ENCODE peak calls at places on chromosomes 1 and 21, in nine cellular contexts. H is Calu3; C is T-helper 22 cell; X is cortex of kidney; D is GM03348; T is AML-193; I is mammary epithelial cell; V is stimulated activated CD4-positive, alpha-beta T cell treated with anti-CD3 and anti-CD28 coated beads, TNF-alpha, amount 100 ng/mL, for 4 hours; A is astrocyte. L is an unnamed sample.

GRCh38 chr1:113760102-113760804 is 967 bp upstream of the PHTF1 start:
- DNase-seq in H (no peak), C (no peak), X (no peak), D (no peak), T (no peak), I (no peak), V (no peak), A (no peak), L (no peak)

GRCh38 chr1:157115851-157116734 is 16.5 kb upstream of the ETV3L start:
- DNase-seq in H (no peak), C (no peak), X (no peak), D (no peak), T (no peak), I (no peak), V (no peak), A (no peak), L (no peak)

GRCh38 chr1:204190212-204191211 is 5.8 kb downstream of the KISS1 start:
- DNase-seq in H (peak), C (no peak), X (no peak), D (peak), T (peak), I (no peak), V (no peak), A (peak), L (peak)

GRCh38 chr1:81706650-81707435 is 93.9 kb upstream of the ADGRL2 start:
- DNase-seq in H (no peak), C (no peak), X (no peak), D (peak), T (no peak), I (peak), V (no peak), A (peak), L (no peak)

GRCh38 chr21:29302340-29302991 is 3.7 kb downstream of the BACH1 start:
- DNase-seq in H (no peak), C (no peak), X (no peak), D (no peak), T (peak), I (peak), V (no peak), A (peak), L (no peak)

GRCh38 chr1:247530785-247531184 is 5.5 kb downstream of the OR2C3 start:
- DNase-seq in H (no peak), C (no peak), X (no peak), D (no peak), T (no peak), I (no peak), V (no peak), A (no peak), L (no peak)

GRCh38 chr1:206911064-206911663 is 10.6 kb downstream of the FCMR start:
- DNase-seq in H (peak), C (no peak), X (no peak), D (peak), T (peak), I (peak), V (no peak), A (peak), L (no peak)

GRCh38 chr1:53946252-53947171 is at the start of gene LRRC42:
- DNase-seq in H (no peak), C (peak), X (no peak), D (peak), T (no peak), I (no peak), V (peak), A (no peak), L (no peak)

GRCh38 chr1:35622510-35623171 is 18.7 kb downstream of the PSMB2 start:
- DNase-seq in H (no peak), C (no peak), X (no peak), D (no peak), T (no peak), I (no peak), V (no peak), A (no peak), L (no peak)

GRCh38 chr1:172939475-172939874 is 111.3 kb downstream of the TNFSF18 start:
- DNase-seq in H (no peak), C (no peak), X (no peak), D (no peak), T (no peak), I (no peak), V (no peak), A (no peak), L (no peak)

GRCh38 chr1:183097438-183098051 is 74.3 kb downstream of the LAMC1 start:
- DNase-seq in H (no peak), C (no peak), X (no peak), D (peak), T (no peak), I (peak), V (no peak), A (peak), L (no peak)

GRCh38 chr1:41545996-41546938 is 61.8 kb upstream of the EDN2 start:
- DNase-seq in H (no peak), C (no peak), X (no peak), D (peak), T (no peak), I (no peak), V (no peak), A (no peak), L (no peak)

GRCh38 chr1:30452170-30452569 is 271.2 kb downstream of the MATN1 start:
- DNase-seq in H (no peak), C (no peak), X (no peak), D (no peak), T (no peak), I (no peak), V (no peak), A (no peak), L (peak)

GRCh38 chr21:38917045-38917774 is 111.5 kb downstream of the ETS2 start:
- DNase-seq in H (no peak), C (no peak), X (no peak), D (no peak), T (no peak), I (no peak), V (no peak), A (no peak), L (no peak)

GRCh38 chr1:42173155-42173933 is 8.8 kb upstream of the GUCA2A start:
- DNase-seq in H (peak), C (peak), X (no peak), D (peak), T (peak), I (peak), V (peak), A (peak), L (peak)

GRCh38 chr1:234324668-234325225 is 48.5 kb upstream of the COA6 start:
- DNase-seq in H (no peak), C (no peak), X (no peak), D (no peak), T (no peak), I (no peak), V (no peak), A (no peak), L (no peak)

GRCh38 chr1:222105393-222105737 is 363.5 kb upstream of the DUSP10 start:
- DNase-seq in H (peak), C (no peak), X (no peak), D (no peak), T (no peak), I (peak), V (no peak), A (no peak), L (no peak)

GRCh38 chr1:15940110-15941043 is 35.5 kb downstream of the ZBTB17 start:
- DNase-seq in H (no peak), C (no peak), X (no peak), D (no peak), T (no peak), I (no peak), V (no peak), A (no peak), L (no peak)

GRCh38 chr1:20994176-20994575 is 182.5 kb downstream of the EIF4G3 start:
- DNase-seq in H (no peak), C (no peak), X (no peak), D (no peak), T (no peak), I (no peak), V (no peak), A (no peak), L (no peak)

GRCh38 chr1:99496067-99496466 is 149.8 kb upstream of the PALMD start:
- DNase-seq in H (no peak), C (no peak), X (no peak), D (no peak), T (no peak), I (peak), V (no peak), A (no peak), L (no peak)

GRCh38 chr1:153679337-153680119 is 1.0 kb downstream of the NPR1 start:
- DNase-seq in H (peak), C (no peak), X (no peak), D (no peak), T (no peak), I (no peak), V (no peak), A (no peak), L (peak)

GRCh38 chr1:158818991-158819405 is 12.2 kb upstream of the MNDA start:
- DNase-seq in H (no peak), C (no peak), X (no peak), D (no peak), T (no peak), I (no peak), V (no peak), A (no peak), L (no peak)

GRCh38 chr1:45767035-45767434 is 16.6 kb upstream of the IPP start:
- DNase-seq in H (no peak), C (no peak), X (no peak), D (peak), T (no peak), I (no peak), V (no peak), A (peak), L (no peak)

GRCh38 chr1:176826265-176826664 is 338.2 kb downstream of the ASTN1 start:
- DNase-seq in H (no peak), C (no peak), X (no peak), D (no peak), T (no peak), I (no peak), V (no peak), A (no peak), L (no peak)